ENCODE peak calls at places on chromosomes 5 and 9, in ten cellular contexts. One of them, this sample, is unnamed.

GRCh38 chr9:86342269-86342668 is 11.9 kb downstream of the TUT7 start:
- DNase-seq in psoas muscle: no peak
- DNase-seq in neuronal stem cell: no peak
- DNase-seq in brain microvascular endothelial cell: no peak
- DNase-seq in mucosa of descending colon: no peak
- DNase-seq in WERI-Rb-1: no peak
- DNase-seq in BE2C: no peak
- DNase-seq in GM23248: no peak
- DNase-seq in breast epithelium: no peak
- DNase-seq in tibial artery: no peak
- DNase-seq in this sample: no peak

GRCh38 chr9:115229496-115229895 is 111.5 kb upstream of the TNC start:
- DNase-seq in psoas muscle: no peak
- DNase-seq in neuronal stem cell: no peak
- DNase-seq in brain microvascular endothelial cell: peak; percentile 51
- DNase-seq in mucosa of descending colon: no peak
- DNase-seq in WERI-Rb-1: no peak
- DNase-seq in BE2C: no peak
- DNase-seq in GM23248: peak; percentile 18
- DNase-seq in breast epithelium: no peak
- DNase-seq in tibial artery: no peak
- DNase-seq in this sample: no peak

GRCh38 chr9:132880311-132880661 is 1.6 kb downstream of the SPACA9 start:
- DNase-seq in psoas muscle: no peak
- DNase-seq in neuronal stem cell: no peak
- DNase-seq in brain microvascular endothelial cell: no peak
- DNase-seq in mucosa of descending colon: no peak
- DNase-seq in WERI-Rb-1: no peak
- DNase-seq in BE2C: no peak
- DNase-seq in GM23248: peak; percentile 23
- DNase-seq in breast epithelium: no peak
- DNase-seq in tibial artery: no peak
- DNase-seq in this sample: no peak

GRCh38 chr9:11340656-11341055 is 727.9 kb upstream of the PTPRD start:
- DNase-seq in psoas muscle: no peak
- DNase-seq in neuronal stem cell: no peak
- DNase-seq in brain microvascular endothelial cell: no peak
- DNase-seq in mucosa of descending colon: no peak
- DNase-seq in WERI-Rb-1: no peak
- DNase-seq in BE2C: no peak
- DNase-seq in GM23248: no peak
- DNase-seq in breast epithelium: no peak
- DNase-seq in tibial artery: no peak
- DNase-seq in this sample: no peak

GRCh38 chr9:116155700-116156045 is 2.1 kb downstream of the PAPPA start:
- DNase-seq in psoas muscle: no peak
- DNase-seq in neuronal stem cell: no peak
- DNase-seq in brain microvascular endothelial cell: no peak
- DNase-seq in mucosa of descending colon: no peak
- DNase-seq in WERI-Rb-1: no peak
- DNase-seq in BE2C: no peak
- DNase-seq in GM23248: peak; percentile 75
- DNase-seq in breast epithelium: no peak
- DNase-seq in tibial artery: no peak
- DNase-seq in this sample: peak; percentile 35

GRCh38 chr5:181204561-181205401 is at the start of gene TRIM7:
- DNase-seq in psoas muscle: peak; percentile 79
- DNase-seq in neuronal stem cell: no peak
- DNase-seq in brain microvascular endothelial cell: no peak
- DNase-seq in mucosa of descending colon: no peak
- DNase-seq in WERI-Rb-1: no peak
- DNase-seq in BE2C: peak; percentile 53
- DNase-seq in GM23248: peak; percentile 70
- DNase-seq in breast epithelium: no peak
- DNase-seq in tibial artery: peak; percentile 67
- DNase-seq in this sample: peak; percentile 55

GRCh38 chr5:56480305-56481146 is 247.4 kb upstream of the ANKRD55 start:
- DNase-seq in psoas muscle: peak; percentile 53
- DNase-seq in neuronal stem cell: peak; percentile 61
- DNase-seq in brain microvascular endothelial cell: peak; percentile 84
- DNase-seq in mucosa of descending colon: peak; percentile 66
- DNase-seq in WERI-Rb-1: no peak
- DNase-seq in BE2C: peak; percentile 60
- DNase-seq in GM23248: peak; percentile 86
- DNase-seq in breast epithelium: peak; percentile 52
- DNase-seq in tibial artery: peak; percentile 45
- DNase-seq in this sample: peak; percentile 81

GRCh38 chr5:10704949-10705621 is 55.9 kb downstream of the DAP start:
- DNase-seq in psoas muscle: no peak
- DNase-seq in neuronal stem cell: no peak
- DNase-seq in brain microvascular endothelial cell: no peak
- DNase-seq in mucosa of descending colon: no peak
- DNase-seq in WERI-Rb-1: no peak
- DNase-seq in BE2C: no peak
- DNase-seq in GM23248: peak; percentile 60
- DNase-seq in breast epithelium: no peak
- DNase-seq in tibial artery: no peak
- DNase-seq in this sample: no peak

GRCh38 chr9:121261107-121261460 is 6.9 kb upstream of the GSN start:
- DNase-seq in psoas muscle: peak; percentile 13
- DNase-seq in neuronal stem cell: no peak
- DNase-seq in brain microvascular endothelial cell: no peak
- DNase-seq in mucosa of descending colon: no peak
- DNase-seq in WERI-Rb-1: peak; percentile 73
- DNase-seq in BE2C: peak; percentile 36
- DNase-seq in GM23248: peak; percentile 66
- DNase-seq in breast epithelium: no peak
- DNase-seq in tibial artery: no peak
- DNase-seq in this sample: no peak

GRCh38 chr5:6551287-6551954 is 81.4 kb downstream of the NSUN2 start:
- DNase-seq in psoas muscle: peak; percentile 83
- DNase-seq in neuronal stem cell: no peak
- DNase-seq in brain microvascular endothelial cell: peak; percentile 10
- DNase-seq in mucosa of descending colon: no peak
- DNase-seq in WERI-Rb-1: no peak
- DNase-seq in BE2C: no peak
- DNase-seq in GM23248: peak; percentile 17
- DNase-seq in breast epithelium: no peak
- DNase-seq in tibial artery: no peak
- DNase-seq in this sample: no peak

GRCh38 chr5:31671339-31671741 is 32.4 kb downstream of the PDZD2 start:
- DNase-seq in psoas muscle: peak; percentile 36
- DNase-seq in neuronal stem cell: no peak
- DNase-seq in brain microvascular endothelial cell: no peak
- DNase-seq in mucosa of descending colon: no peak
- DNase-seq in WERI-Rb-1: no peak
- DNase-seq in BE2C: no peak
- DNase-seq in GM23248: no peak
- DNase-seq in breast epithelium: no peak
- DNase-seq in tibial artery: no peak
- DNase-seq in this sample: peak; percentile 57

GRCh38 chr5:38291355-38291754 is 33.0 kb downstream of the EGFLAM start:
- DNase-seq in psoas muscle: no peak
- DNase-seq in neuronal stem cell: no peak
- DNase-seq in brain microvascular endothelial cell: no peak
- DNase-seq in mucosa of descending colon: no peak
- DNase-seq in WERI-Rb-1: no peak
- DNase-seq in BE2C: no peak
- DNase-seq in GM23248: no peak
- DNase-seq in breast epithelium: no peak
- DNase-seq in tibial artery: no peak
- DNase-seq in this sample: no peak

GRCh38 chr9:87650611-87651295 is 75.2 kb upstream of the CTSL start:
- DNase-seq in psoas muscle: no peak
- DNase-seq in neuronal stem cell: no peak
- DNase-seq in brain microvascular endothelial cell: no peak
- DNase-seq in mucosa of descending colon: no peak
- DNase-seq in WERI-Rb-1: no peak
- DNase-seq in BE2C: no peak
- DNase-seq in GM23248: no peak
- DNase-seq in breast epithelium: no peak
- DNase-seq in tibial artery: no peak
- DNase-seq in this sample: no peak

GRCh38 chr5:169416583-169417196 is 115.8 kb upstream of the SLIT3 start:
- DNase-seq in psoas muscle: peak; percentile 61
- DNase-seq in neuronal stem cell: no peak
- DNase-seq in brain microvascular endothelial cell: peak; percentile 91
- DNase-seq in mucosa of descending colon: peak; percentile 74
- DNase-seq in WERI-Rb-1: peak; percentile 8
- DNase-seq in BE2C: no peak
- DNase-seq in GM23248: peak; percentile 100
- DNase-seq in breast epithelium: peak; percentile 24
- DNase-seq in tibial artery: peak; percentile 67
- DNase-seq in this sample: no peak

DNA sequence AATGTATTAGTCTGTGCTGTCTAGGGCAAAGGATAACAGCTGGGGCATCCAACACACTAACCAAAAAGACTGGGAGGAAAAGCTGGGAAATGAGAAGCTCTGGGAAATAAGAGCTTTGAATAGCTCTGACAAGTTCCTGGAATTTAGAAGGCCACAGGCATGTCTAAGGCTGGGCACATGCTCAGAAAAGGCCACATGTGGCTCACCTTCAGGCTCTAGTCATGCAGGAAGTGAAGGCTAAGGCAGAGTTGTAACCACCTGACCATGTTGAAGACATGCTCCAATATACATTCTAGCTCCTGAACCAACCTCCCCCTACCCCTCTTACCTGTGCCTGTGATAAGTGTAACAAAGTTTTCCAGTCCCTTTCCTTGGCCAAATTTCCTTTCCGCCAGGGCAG is 31.7 kb downstream of the CLTA start:
- DNase-seq in psoas muscle: no peak
- DNase-seq in neuronal stem cell: no peak
- DNase-seq in brain microvascular endothelial cell: no peak
- DNase-seq in mucosa of descending colon: no peak
- DNase-seq in WERI-Rb-1: no peak
- DNase-seq in BE2C: no peak
- DNase-seq in GM23248: peak; percentile 10
- DNase-seq in breast epithelium: no peak
- DNase-seq in tibial artery: no peak
- DNase-seq in this sample: no peak
- H3K36me3 ChIP-seq in psoas muscle: peaks cover 98% of the 10 kb centered on the region
- H3K36me3 ChIP-seq in neuronal stem cell: peaks cover 97% of the 10 kb centered on the region
- H3K36me3 ChIP-seq in brain microvascular endothelial cell: peaks cover 73% of the 10 kb centered on the region
- H3K36me3 ChIP-seq in mucosa of descending colon: peaks cover 23% of the 10 kb centered on the region
- H3K36me3 ChIP-seq in WERI-Rb-1: peaks cover 84% of the 10 kb centered on the region
- H3K36me3 ChIP-seq in BE2C: peaks cover 62% of the 10 kb centered on the region
- H3K36me3 ChIP-seq in GM23248: peaks cover 64% of the 10 kb centered on the region
- H3K36me3 ChIP-seq in breast epithelium: peaks cover 9% of the 10 kb centered on the region
- H3K36me3 ChIP-seq in tibial artery: peaks cover 72% of the 10 kb centered on the region
- H3K36me3 ChIP-seq in this sample: no peaks in the 10 kb centered on the region

GRCh38 chr5:173441053-173441628 is 112.9 kb upstream of the STC2 start:
- DNase-seq in psoas muscle: no peak
- DNase-seq in neuronal stem cell: no peak
- DNase-seq in brain microvascular endothelial cell: peak; percentile 28
- DNase-seq in mucosa of descending colon: no peak
- DNase-seq in WERI-Rb-1: no peak
- DNase-seq in BE2C: no peak
- DNase-seq in GM23248: peak; percentile 36
- DNase-seq in breast epithelium: no peak
- DNase-seq in tibial artery: no peak
- DNase-seq in this sample: no peak

GRCh38 chr5:173434270-173434669 is 106.1 kb upstream of the STC2 start:
- DNase-seq in psoas muscle: no peak
- DNase-seq in neuronal stem cell: no peak
- DNase-seq in brain microvascular endothelial cell: no peak
- DNase-seq in mucosa of descending colon: no peak
- DNase-seq in WERI-Rb-1: no peak
- DNase-seq in BE2C: no peak
- DNase-seq in GM23248: no peak
- DNase-seq in breast epithelium: no peak
- DNase-seq in tibial artery: no peak
- DNase-seq in this sample: no peak

GRCh38 chr5:173429489-173430150 is 101.4 kb upstream of the STC2 start:
- DNase-seq in psoas muscle: no peak
- DNase-seq in neuronal stem cell: no peak
- DNase-seq in brain microvascular endothelial cell: no peak
- DNase-seq in mucosa of descending colon: no peak
- DNase-seq in WERI-Rb-1: no peak
- DNase-seq in BE2C: no peak
- DNase-seq in GM23248: peak; percentile 54
- DNase-seq in breast epithelium: no peak
- DNase-seq in tibial artery: no peak
- DNase-seq in this sample: no peak

GRCh38 chr5:173430394-173430793 is 102.2 kb upstream of the STC2 start:
- DNase-seq in psoas muscle: no peak
- DNase-seq in neuronal stem cell: no peak
- DNase-seq in brain microvascular endothelial cell: no peak
- DNase-seq in mucosa of descending colon: no peak
- DNase-seq in WERI-Rb-1: no peak
- DNase-seq in BE2C: no peak
- DNase-seq in GM23248: no peak
- DNase-seq in breast epithelium: no peak
- DNase-seq in tibial artery: no peak
- DNase-seq in this sample: no peak

GRCh38 chr5:173435543-173435942 is 107.3 kb upstream of the STC2 start:
- DNase-seq in psoas muscle: no peak
- DNase-seq in neuronal stem cell: no peak
- DNase-seq in brain microvascular endothelial cell: no peak
- DNase-seq in mucosa of descending colon: no peak
- DNase-seq in WERI-Rb-1: no peak
- DNase-seq in BE2C: no peak
- DNase-seq in GM23248: peak; percentile 40
- DNase-seq in breast epithelium: no peak
- DNase-seq in tibial artery: no peak
- DNase-seq in this sample: no peak
- H3K4me3 ChIP-seq in psoas muscle: no peak overlapping the region
- H3K4me3 ChIP-seq in neuronal stem cell: no peak overlapping the region
- H3K4me3 ChIP-seq in brain microvascular endothelial cell: no peak overlapping the region
- H3K4me3 ChIP-seq in mucosa of descending colon: no peak overlapping the region
- H3K4me3 ChIP-seq in WERI-Rb-1: no peak overlapping the region
- H3K4me3 ChIP-seq in BE2C: no peak overlapping the region
- H3K4me3 ChIP-seq in GM23248: peak overlapping the region; percentile 35
- H3K4me3 ChIP-seq in breast epithelium: no peak overlapping the region
- H3K4me3 ChIP-seq in tibial artery: no peak overlapping the region
- H3K4me3 ChIP-seq in this sample: no peak overlapping the region

DNA sequence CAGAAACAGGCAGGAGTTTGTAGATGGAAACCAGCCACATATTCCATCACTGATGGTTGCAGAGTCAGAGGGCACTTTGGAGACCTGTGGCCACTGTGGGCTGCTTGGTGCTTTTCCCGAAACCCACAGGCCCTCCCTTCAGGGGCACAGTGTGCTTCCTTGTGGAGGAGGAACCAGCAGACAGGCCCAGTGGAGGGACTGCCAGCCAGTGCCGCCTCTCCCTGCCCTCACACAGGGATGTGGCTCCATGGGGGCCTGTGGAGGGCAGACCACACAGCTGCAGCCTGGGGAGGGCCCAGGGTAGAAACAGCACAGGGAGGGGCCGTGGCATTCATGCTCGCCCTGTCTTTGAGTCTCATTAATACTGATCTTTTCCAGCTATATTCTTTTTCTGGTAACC is 35.2 kb downstream of the CEP72 start:
- DNase-seq in psoas muscle: no peak
- DNase-seq in neuronal stem cell: no peak
- DNase-seq in brain microvascular endothelial cell: no peak
- DNase-seq in mucosa of descending colon: peak; percentile 23
- DNase-seq in WERI-Rb-1: no peak
- DNase-seq in BE2C: no peak
- DNase-seq in GM23248: no peak
- DNase-seq in breast epithelium: no peak
- DNase-seq in tibial artery: no peak
- DNase-seq in this sample: no peak
- H3K36me3 ChIP-seq in psoas muscle: peaks cover 4% of the 10 kb centered on the region
- H3K36me3 ChIP-seq in neuronal stem cell: peaks cover 81% of the 10 kb centered on the region
- H3K36me3 ChIP-seq in brain microvascular endothelial cell: peaks cover 7% of the 10 kb centered on the region
- H3K36me3 ChIP-seq in mucosa of descending colon: no peaks in the 10 kb centered on the region
- H3K36me3 ChIP-seq in WERI-Rb-1: peaks cover 67% of the 10 kb centered on the region
- H3K36me3 ChIP-seq in BE2C: peaks cover 44% of the 10 kb centered on the region
- H3K36me3 ChIP-seq in GM23248: no peaks in the 10 kb centered on the region
- H3K36me3 ChIP-seq in breast epithelium: no peaks in the 10 kb centered on the region
- H3K36me3 ChIP-seq in tibial artery: peaks cover 7% of the 10 kb centered on the region
- H3K36me3 ChIP-seq in this sample: no peaks in the 10 kb centered on the region

GRCh38 chr5:68545636-68546325 is 330.2 kb downstream of the PIK3R1 start:
- DNase-seq in psoas muscle: no peak
- DNase-seq in neuronal stem cell: no peak
- DNase-seq in brain microvascular endothelial cell: no peak
- DNase-seq in mucosa of descending colon: no peak
- DNase-seq in WERI-Rb-1: no peak
- DNase-seq in BE2C: no peak
- DNase-seq in GM23248: no peak
- DNase-seq in breast epithelium: no peak
- DNase-seq in tibial artery: no peak
- DNase-seq in this sample: no peak
- H3K4me3 ChIP-seq in psoas muscle: no peak overlapping the region
- H3K4me3 ChIP-seq in neuronal stem cell: no peak overlapping the region
- H3K4me3 ChIP-seq in brain microvascular endothelial cell: no peak overlapping the region
- H3K4me3 ChIP-seq in mucosa of descending colon: no peak overlapping the region
- H3K4me3 ChIP-seq in WERI-Rb-1: no peak overlapping the region
- H3K4me3 ChIP-seq in BE2C: no peak overlapping the region
- H3K4me3 ChIP-seq in GM23248: no peak overlapping the region
- H3K4me3 ChIP-seq in breast epithelium: no peak overlapping the region
- H3K4me3 ChIP-seq in tibial artery: no peak overlapping the region
- H3K4me3 ChIP-seq in this sample: no peak overlapping the region

This sample was measured in ovary.